ENCODE peak calls at places on chromosomes 16 and 17, in ten cellular contexts. F is thoracic aorta, Y is esophagus squamous epithelium, D is lower lobe of right lung, K is H1, I is tibial nerve, L is kidney epithelial cell, U is astrocyte, N is fibroblast of lung, X is BJ. B is an unnamed sample. For H3K27me3 and H3K36me3, the result is how much of the 10 kb centered on the place peaks cover.

GRCh38 chr16:53629607-53630312 is 73.9 kb downstream of the RPGRIP1L start:
- DNase-seq in D (no peak), I (no peak), F (no peak), U (no peak), X (no peak), Y (no peak), K (no peak), L (no peak), N (no peak), B (no peak)

GRCh38 chr16:51839697-51840462 is 688.8 kb upstream of the SALL1 start:
- DNase-seq in X (no peak), L (peak), U (peak), N (peak), K (no peak), F (no peak), D (no peak), I (no peak), Y (no peak), B (no peak)

GRCh38 chr17:31724026-31724425 is 135.0 kb downstream of the COPRS start:
- DNase-seq in N (peak), L (peak), X (no peak), F (no peak), K (peak), U (peak), D (no peak), Y (no peak), I (no peak), B (peak)

GRCh38 chr17:40458001-40458791 is 14.9 kb downstream of the IGFBP4 start:
- DNase-seq in K (no peak), L (peak), D (no peak), Y (no peak), F (no peak), N (peak), U (peak), I (no peak), X (peak), B (peak)

GRCh38 chr16:27240948-27241531 is 27.5 kb downstream of the NSMCE1 start:
- DNase-seq in I (no peak), X (peak), D (peak), U (peak), N (peak), Y (no peak), L (no peak), F (no peak), K (no peak), B (peak)

GRCh38 chr17:37642706-37643105 is 540 bp downstream of the DDX52 start:
- DNase-seq in X (peak), F (no peak), I (no peak), U (peak), K (no peak), L (no peak), N (peak), Y (no peak), D (no peak), B (no peak)

GRCh38 chr17:59607817-59608403 is 11.8 kb upstream of the CLTC start:
- DNase-seq in Y (no peak), K (peak), U (no peak), L (no peak), X (no peak), N (no peak), D (no peak), F (no peak), I (no peak), B (no peak)

GRCh38 chr16:6382787-6383515 is 949.7 kb upstream of the RBFOX1 start:
- DNase-seq in Y (no peak), D (no peak), X (no peak), F (no peak), U (no peak), L (no peak), I (no peak), K (no peak), N (no peak), B (no peak)

GRCh38 chr17:5355416-5356129 is 63.9 kb downstream of the NUP88 start:
- DNase-seq in X (peak), N (no peak), I (no peak), F (no peak), D (no peak), Y (no peak), K (no peak), U (no peak), L (no peak), B (no peak)

GRCh38 chr17:20997711-20998570 is 44.9 kb downstream of the USP22 start:
- DNase-seq in Y (no peak), L (no peak), I (no peak), D (no peak), X (no peak), U (no peak), K (peak), F (no peak), N (no peak), B (no peak)

GRCh38 chr17:45144199-45145034 is 3.9 kb upstream of the HEXIM1 start:
- DNase-seq in L (no peak), Y (no peak), K (peak), N (no peak), X (no peak), F (no peak), U (no peak), D (peak), I (peak), B (no peak)

GRCh38 chr17:81422776-81423697 is 27.8 kb downstream of the BAHCC1 start:
- DNase-seq in N (peak), U (peak), L (peak), X (peak), F (peak), I (no peak), D (peak), Y (no peak), K (no peak), B (peak)

GRCh38 chr17:33012522-33013033 is 20.9 kb downstream of the SPACA3 start:
- DNase-seq in L (peak), U (peak), N (peak), X (peak), I (no peak), D (no peak), F (no peak), Y (no peak), K (peak), B (peak)

GRCh38 chr17:67830440-67830839 is 5.1 kb downstream of the BPTF start:
- DNase-seq in X (no peak), F (no peak), I (no peak), Y (no peak), D (no peak), L (no peak), N (peak), U (no peak), K (peak), B (no peak)

GRCh38 chr16:88920618-88921602 is 54.5 kb upstream of the PABPN1L start:
- DNase-seq in I (peak), K (no peak), D (peak), F (no peak), L (no peak), N (peak), Y (no peak), X (peak), U (peak), B (peak)

GRCh38 chr17:15479697-15480096 is 12.3 kb upstream of the CDRT4 start:
- DNase-seq in Y (no peak), I (no peak), K (no peak), N (peak), X (no peak), F (no peak), D (no peak), U (peak), L (no peak), B (no peak)

GRCh38 chr16:23504453-23505179 is 5.7 kb downstream of the GGA2 start:
- DNase-seq in F (peak), D (peak), L (peak), U (peak), Y (no peak), I (no peak), N (peak), X (peak), K (peak), B (peak)

GRCh38 chr16:86761117-86761971 is 183.0 kb downstream of the FOXL1 start:
- DNase-seq in I (peak), D (no peak), N (peak), X (peak), F (peak), K (peak), U (peak), Y (no peak), L (no peak), B (peak)

GRCh38 chr16:27632267-27632666 is 82.3 kb downstream of the KATNIP start:
- DNase-seq in U (no peak), L (no peak), I (no peak), K (no peak), D (no peak), X (no peak), F (no peak), Y (no peak), N (no peak), B (no peak)

GRCh38 chr17:7572588-7573323 is 6.7 kb upstream of the CD68 start:
- DNase-seq in L (peak), F (peak), X (peak), Y (peak), I (peak), U (peak), K (peak), D (peak), N (peak), B (peak)

DNA sequence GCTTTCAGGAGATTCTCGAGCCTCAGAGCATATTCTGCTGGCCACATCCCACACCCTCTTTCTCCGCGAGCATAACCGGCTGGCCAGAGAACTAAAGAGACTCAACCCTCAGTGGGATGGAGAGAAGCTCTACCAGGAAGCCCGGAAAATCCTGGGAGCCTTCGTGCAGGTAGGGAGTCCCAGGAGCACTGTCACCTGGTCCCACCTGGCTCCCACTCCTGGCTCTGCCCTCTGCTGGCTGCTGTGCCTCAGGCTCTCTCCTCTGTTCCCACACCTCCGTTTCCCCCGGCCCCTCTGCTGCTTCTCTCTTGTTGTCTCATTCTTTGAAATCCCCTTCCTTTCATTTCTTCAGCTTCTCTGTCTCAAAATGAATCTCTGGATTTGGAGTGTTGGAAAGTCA is 16.4 kb downstream of the LPO start:
- DNase-seq in X (no peak), I (no peak), F (no peak), L (no peak), U (no peak), K (peak), Y (no peak), D (no peak), N (no peak), B (no peak)
- H3K27me3 ChIP-seq in X (under half), I (under half), F (under half), L (under half), U (under half), K (under half), Y (under half), D (under half), N (under half), B (under half)

GRCh38 chr16:9495824-9496223 is 404.4 kb downstream of the HAPSTR1 start:
- DNase-seq in I (no peak), D (no peak), L (no peak), K (no peak), Y (no peak), U (no peak), X (no peak), F (no peak), N (no peak), B (no peak)
- H3K4me3 ChIP-seq in I (no peak), D (no peak), L (no peak), K (no peak), Y (no peak), U (no peak), X (no peak), F (no peak), N (no peak), B (no peak)

GRCh38 chr16:22321340-22322001 is 24.3 kb downstream of the POLR3E start:
- DNase-seq in U (peak), K (peak), N (peak), D (peak), X (no peak), F (no peak), I (peak), L (peak), Y (no peak), B (peak)
- H3K36me3 ChIP-seq in U (under half), K (under half), N (under half), D (half or more), X (under half), F (under half), I (under half), L (under half), Y (half or more), B (half or more)

GRCh38 chr16:2820836-2821482 is 3.9 kb downstream of the PRSS21 start:
- DNase-seq in L (no peak), I (no peak), F (no peak), K (no peak), Y (no peak), N (no peak), U (no peak), X (no peak), D (peak), B (no peak)
- H3K27me3 ChIP-seq in L (under half), I (under half), F (under half), K (under half), Y (under half), N (under half), U (under half), X (under half), D (under half), B (under half)

GRCh38 chr16:66976746-66977145 is 11.6 kb upstream of the CES4A start:
- DNase-seq in U (no peak), I (no peak), D (no peak), N (no peak), F (no peak), L (no peak), X (no peak), K (no peak), Y (no peak), B (no peak)

GRCh38 chr16:66973716-66974115 is 12.7 kb downstream of the CES3 start:
- DNase-seq in N (no peak), D (no peak), K (no peak), X (no peak), L (no peak), U (no peak), F (no peak), Y (no peak), I (no peak), B (no peak)

GRCh38 chr16:66972983-66973382 is 11.9 kb downstream of the CES3 start:
- DNase-seq in X (no peak), D (peak), L (no peak), U (no peak), F (no peak), Y (no peak), N (no peak), I (no peak), K (no peak), B (no peak)

GRCh38 chr16:66977341-66978113 is 10.9 kb upstream of the CES4A start:
- DNase-seq in D (peak), K (peak), L (no peak), F (peak), U (peak), X (no peak), I (peak), Y (peak), N (peak), B (peak)

GRCh38 chr16:66975302-66975893 is 13.0 kb upstream of the CES4A start:
- DNase-seq in Y (no peak), N (no peak), F (no peak), L (no peak), X (no peak), U (no peak), D (no peak), K (no peak), I (no peak), B (no peak)
- H3K4me3 ChIP-seq in Y (no peak), N (no peak), F (no peak), L (no peak), X (no peak), U (no peak), D (no peak), K (no peak), I (no peak), B (no peak)

GRCh38 chr17:78407387-78407990 is 29.0 kb downstream of the PGS1 start:
- DNase-seq in N (no peak), U (no peak), X (no peak), Y (no peak), K (no peak), L (no peak), I (no peak), D (no peak), F (no peak), B (no peak)

GRCh38 chr17:78411241-78411855 is 32.9 kb downstream of the PGS1 start:
- DNase-seq in K (no peak), F (no peak), N (no peak), I (no peak), U (no peak), L (no peak), Y (no peak), X (no peak), D (no peak), B (no peak)

GRCh38 chr17:78409191-78409621 is 30.8 kb downstream of the PGS1 start:
- DNase-seq in X (no peak), F (no peak), N (no peak), U (no peak), Y (no peak), L (no peak), D (peak), I (no peak), K (no peak), B (no peak)

GRCh38 chr17:78406396-78406795 is 27.9 kb downstream of the PGS1 start:
- DNase-seq in U (no peak), F (no peak), D (no peak), K (no peak), N (no peak), X (no peak), L (no peak), Y (no peak), I (no peak), B (no peak)

DNA sequence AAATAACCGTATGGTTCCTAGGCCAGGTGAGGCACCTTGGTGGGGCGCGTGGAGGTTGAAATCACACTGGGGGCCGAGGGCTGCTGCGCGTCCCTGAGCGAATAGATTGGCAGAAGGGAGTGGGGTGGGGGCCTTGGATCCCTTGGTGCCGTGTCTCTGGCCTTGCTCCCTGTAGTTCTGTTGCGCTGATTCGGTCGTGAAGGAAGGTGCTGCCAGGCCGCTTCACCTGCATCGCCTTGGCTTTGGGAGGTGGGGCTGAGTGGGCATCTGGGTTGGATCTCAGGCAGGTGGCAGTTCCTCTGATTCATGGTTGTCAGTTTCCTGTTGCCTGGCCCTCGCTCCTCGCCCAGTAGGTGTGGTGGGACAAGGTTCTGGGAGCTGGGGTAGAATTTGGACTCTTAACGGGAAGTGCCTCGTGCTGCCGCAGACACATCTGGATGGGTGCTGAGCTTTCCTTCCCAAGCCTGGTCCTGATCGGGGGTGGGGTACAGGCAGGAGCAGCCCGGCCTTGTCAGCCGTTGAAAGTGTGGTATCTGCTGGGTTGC is 30.1 kb downstream of the PGS1 start:
- DNase-seq in I (no peak), X (no peak), Y (no peak), K (no peak), F (no peak), D (no peak), U (no peak), N (no peak), L (no peak), B (no peak)
- H3K36me3 ChIP-seq in I (under half), X (under half), Y (half or more), K (under half), F (under half), D (half or more), U (under half), N (under half), L (under half), B (half or more)

DNA sequence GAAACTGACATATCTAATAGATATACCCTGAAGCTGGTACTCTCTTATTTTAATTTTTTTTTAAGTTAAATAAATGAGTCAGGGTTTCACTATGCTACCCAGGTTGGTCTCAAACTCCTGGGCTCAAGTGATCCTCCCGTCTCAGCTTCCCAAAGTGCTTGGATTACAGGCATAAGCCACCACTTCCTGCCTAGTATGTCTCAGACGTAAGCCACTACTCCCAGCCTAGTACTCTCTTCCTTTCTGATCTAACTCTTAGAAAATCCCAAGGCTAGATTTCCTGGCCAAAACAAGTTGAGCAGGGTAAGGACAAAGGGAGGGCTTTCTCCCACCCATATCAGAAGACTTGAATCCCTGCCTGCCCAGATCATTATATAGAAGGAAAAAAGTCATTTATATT is 33.7 kb downstream of the HOXB1 start:
- DNase-seq in N (peak), I (no peak), X (no peak), D (no peak), U (peak), Y (no peak), F (no peak), K (no peak), L (no peak), B (peak)
- H3K27me3 ChIP-seq in N (under half), I (under half), X (under half), D (under half), U (under half), Y (under half), F (under half), K (under half), L (under half), B (under half)

DNA sequence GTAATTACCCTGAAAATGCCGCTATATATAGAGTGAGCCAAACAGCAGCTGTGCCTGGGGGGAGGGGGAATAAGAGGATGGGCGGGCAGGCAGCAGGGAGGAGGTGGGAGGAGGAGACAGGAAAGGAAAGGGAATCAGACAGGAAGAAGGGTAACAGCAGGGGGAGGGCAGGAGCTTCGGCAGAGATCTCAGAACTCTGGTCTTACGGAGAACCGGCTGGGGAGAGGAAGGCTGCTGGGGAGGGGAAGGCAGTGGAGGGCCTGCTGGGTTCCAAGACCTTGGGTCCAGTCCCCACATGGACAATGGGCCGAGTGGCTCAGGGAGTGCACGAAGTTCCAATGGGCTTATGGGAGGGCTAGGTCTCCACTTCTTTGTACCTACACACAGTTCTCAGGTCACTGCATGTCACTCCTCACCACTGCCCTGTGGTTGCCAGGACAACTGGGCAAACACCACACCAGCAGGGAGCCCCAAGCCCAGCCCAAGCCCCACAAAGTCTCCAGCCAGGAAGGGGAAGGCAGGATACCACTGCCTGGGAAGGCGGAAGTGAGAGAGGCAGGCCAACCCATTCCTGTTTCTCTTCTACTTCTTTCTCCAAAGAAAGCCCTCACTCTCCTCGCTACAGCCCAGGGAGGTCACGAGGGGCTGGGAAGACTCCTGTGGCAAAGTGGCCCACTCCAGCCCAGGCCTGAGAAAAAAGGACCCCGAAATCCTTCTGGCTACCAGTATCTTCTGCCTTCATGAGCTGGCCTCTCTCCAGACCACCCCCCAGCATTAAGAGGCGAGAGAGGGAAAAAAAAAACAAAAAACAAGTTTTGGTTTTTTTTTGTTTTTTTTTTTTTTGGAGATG is 25.3 kb downstream of the G6PC3 start:
- DNase-seq in K (peak), I (no peak), U (peak), N (peak), F (no peak), D (peak), L (peak), Y (no peak), X (peak), B (peak)
- H3K4me3 ChIP-seq in K (peak), I (peak), U (peak), N (peak), F (peak), D (peak), L (peak), Y (no peak), X (peak), B (peak)

GRCh38 chr16:10751291-10751697 is 7.7 kb downstream of the NUBP1 start:
- DNase-seq in N (no peak), K (no peak), X (no peak), U (no peak), D (no peak), I (no peak), Y (no peak), L (no peak), F (no peak), B (no peak)
- H3K36me3 ChIP-seq in N (under half), K (under half), X (under half), U (under half), D (half or more), I (under half), Y (half or more), L (under half), F (under half), B (under half)

GRCh38 chr17:72116692-72117469 is 3.9 kb upstream of the SOX9 start:
- DNase-seq in Y (no peak), D (no peak), K (no peak), N (peak), I (no peak), X (no peak), L (no peak), F (no peak), U (no peak), B (no peak)
- H3K27me3 ChIP-seq in Y (under half), D (half or more), K (under half), N (under half), I (under half), X (under half), L (under half), F (under half), U (under half), B (under half)